ENCODE peak calls at places on chromosomes 12 and 14, in four cellular contexts. O, C, T and Z are unnamed samples.

GRCh38 chr12:132333766-132334165 is 4.4 kb upstream of the GALNT9 start:
- DNase-seq in C (no peak), T (no peak), O (no peak), Z (no peak)

GRCh38 chr12:112711507-112711906 is 80.0 kb upstream of the RPH3A start:
- DNase-seq in T (no peak), O (no peak), C (no peak), Z (no peak)

GRCh38 chr14:101960225-101960624 is 4.1 kb upstream of the DYNC1H1 start:
- DNase-seq in C (peak; percentile 59), T (peak; percentile 60), O (no peak), Z (peak; percentile 63)

GRCh38 chr14:64654072-64654899 is 49.9 kb upstream of the PLEKHG3 start:
- DNase-seq in C (no peak), T (no peak), O (peak; percentile 96), Z (no peak)

GRCh38 chr14:21735200-21735599 is 61.6 kb upstream of the OR4E1 start:
- DNase-seq in T (no peak), O (no peak), C (no peak), Z (no peak)

GRCh38 chr12:47687636-47688035 is 18.2 kb downstream of the RPAP3 start:
- DNase-seq in C (no peak), T (no peak), O (no peak), Z (no peak)

GRCh38 chr14:51929156-51929555 is 60.2 kb upstream of the RTRAF start:
- DNase-seq in O (peak; percentile 76), C (no peak), T (no peak), Z (peak; percentile 6)

GRCh38 chr12:106149096-106149784 is 10.5 kb upstream of the NUAK1 start:
- DNase-seq in O (peak; percentile 18), T (no peak), C (peak; percentile 58), Z (peak; percentile 67)

GRCh38 chr14:52949711-52950409 is 990 bp downstream of the FERMT2 start:
- DNase-seq in C (no peak), O (peak; percentile 46), T (no peak), Z (no peak)

GRCh38 chr12:82874935-82875334 is 188.2 kb downstream of the TMTC2 start:
- DNase-seq in O (peak; percentile 67), C (no peak), T (no peak), Z (no peak)

GRCh38 chr14:24274101-24274543 is 2.7 kb upstream of the RABGGTA start:
- DNase-seq in T (no peak), O (peak; percentile 31), C (no peak), Z (peak; percentile 23)

GRCh38 chr14:74610866-74611671 is 968 bp downstream of the LTBP2 start:
- DNase-seq in C (peak; percentile 59), O (peak; percentile 48), T (peak; percentile 76), Z (peak; percentile 36)

GRCh38 chr12:50618864-50619609 is 114.3 kb downstream of the DIP2B start:
- DNase-seq in O (peak; percentile 57), C (no peak), T (no peak), Z (peak; percentile 96)

GRCh38 chr14:95948608-95949007 is 72.0 kb downstream of the TUNAR start:
- DNase-seq in O (no peak), T (no peak), C (peak; percentile 90), Z (peak; percentile 99)

GRCh38 chr12:26011099-26011498 is 52.6 kb downstream of the RASSF8 start:
- DNase-seq in C (no peak), T (no peak), O (peak; percentile 92), Z (no peak)

GRCh38 chr12:124479680-124480468 is 87.5 kb downstream of the NCOR2 start:
- DNase-seq in T (no peak), O (no peak), C (no peak), Z (no peak)

GRCh38 chr12:76664731-76665130 is 99.2 kb upstream of the ZDHHC17 start:
- DNase-seq in C (no peak), T (no peak), O (no peak), Z (no peak)

GRCh38 chr14:51604078-51604477 is 47.6 kb upstream of the FRMD6 start:
- DNase-seq in O (peak; percentile 89), T (no peak), C (no peak), Z (no peak)

GRCh38 chr12:90188857-90189256 is 480.2 kb upstream of the ATP2B1 start:
- DNase-seq in O (no peak), C (no peak), T (no peak), Z (no peak)

GRCh38 chr12:124082676-124083075 is 109.7 kb downstream of the ZNF664 start:
- DNase-seq in O (no peak), T (no peak), C (no peak), Z (no peak)

GRCh38 chr14:52513249-52513648 is 39.1 kb downstream of the TXNDC16 start:
- DNase-seq in T (no peak), C (no peak), O (no peak), Z (no peak)

GRCh38 chr14:50605776-50606175 is 45.8 kb downstream of the ATL1 start:
- DNase-seq in T (no peak), C (no peak), O (peak; percentile 39), Z (no peak)

GRCh38 chr12:63003223-63003819 is 68.4 kb upstream of the PPM1H start:
- DNase-seq in C (no peak), T (no peak), O (no peak), Z (no peak)
- H3K56ac ChIP-seq in C (no peak overlapping the region), T (no peak overlapping the region), O (no peak overlapping the region), Z (no peak overlapping the region)

GRCh38 chr12:121937654-121938053 is 19.3 kb downstream of the CFAP251 start:
- DNase-seq in O (no peak), T (no peak), C (no peak), Z (no peak)

GRCh38 chr12:121932914-121933521 is 14.6 kb downstream of the CFAP251 start:
- DNase-seq in T (no peak), C (no peak), O (no peak), Z (peak; percentile 76)

GRCh38 chr12:121933522-121934317 is 15.3 kb downstream of the CFAP251 start:
- DNase-seq in T (no peak), O (peak; percentile 42), C (peak; percentile 87), Z (peak; percentile 93)

GRCh38 chr12:121932176-121932536 is 13.8 kb downstream of the CFAP251 start:
- DNase-seq in C (no peak), T (no peak), O (no peak), Z (no peak)

GRCh38 chr12:121934318-121934682 is 15.9 kb downstream of the CFAP251 start:
- DNase-seq in C (no peak), T (no peak), O (peak; percentile 15), Z (no peak)
- H3K4ac ChIP-seq in C (no peak overlapping the region), T (no peak overlapping the region), O (no peak overlapping the region), Z (peak overlapping the region; percentile 17)

DNA sequence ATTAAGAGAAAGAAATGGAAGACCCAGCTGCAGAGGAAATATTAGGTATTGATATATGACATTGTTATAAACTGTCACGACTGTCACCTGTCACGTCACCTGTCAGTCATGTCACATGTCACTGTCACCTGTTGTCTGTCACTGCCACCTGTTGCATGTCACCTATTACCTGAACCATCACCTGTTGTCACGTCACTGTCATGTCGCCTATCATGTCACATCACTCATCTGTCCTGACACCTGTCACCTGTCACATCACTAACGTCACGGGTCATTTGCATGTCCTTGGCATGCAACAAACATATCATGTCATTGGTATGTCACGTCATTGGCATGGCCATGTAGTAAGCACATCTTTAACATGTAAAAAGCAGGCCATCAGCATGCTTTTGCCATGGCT is 26.6 kb upstream of the TESC start:
- DNase-seq in C (no peak), T (no peak), O (no peak), Z (no peak)
- H3K4me1 ChIP-seq in C (no peaks in the 10 kb centered on the region), T (no peaks in the 10 kb centered on the region), O (peaks cover 2% of the 10 kb centered on the region), Z (no peaks in the 10 kb centered on the region)

GRCh38 chr12:120037851-120038250 is 48.8 kb downstream of the BICDL1 start:
- DNase-seq in O (no peak), C (no peak), T (no peak), Z (no peak)

GRCh38 chr12:120047072-120047471 is 58.0 kb downstream of the BICDL1 start:
- DNase-seq in T (no peak), O (no peak), C (no peak), Z (no peak)

GRCh38 chr12:120043421-120043820 is 54.4 kb downstream of the BICDL1 start:
- DNase-seq in O (no peak), C (no peak), T (no peak), Z (no peak)

GRCh38 chr12:120039711-120040110 is 50.7 kb downstream of the BICDL1 start:
- DNase-seq in C (no peak), O (no peak), T (no peak), Z (peak; percentile 18)

DNA sequence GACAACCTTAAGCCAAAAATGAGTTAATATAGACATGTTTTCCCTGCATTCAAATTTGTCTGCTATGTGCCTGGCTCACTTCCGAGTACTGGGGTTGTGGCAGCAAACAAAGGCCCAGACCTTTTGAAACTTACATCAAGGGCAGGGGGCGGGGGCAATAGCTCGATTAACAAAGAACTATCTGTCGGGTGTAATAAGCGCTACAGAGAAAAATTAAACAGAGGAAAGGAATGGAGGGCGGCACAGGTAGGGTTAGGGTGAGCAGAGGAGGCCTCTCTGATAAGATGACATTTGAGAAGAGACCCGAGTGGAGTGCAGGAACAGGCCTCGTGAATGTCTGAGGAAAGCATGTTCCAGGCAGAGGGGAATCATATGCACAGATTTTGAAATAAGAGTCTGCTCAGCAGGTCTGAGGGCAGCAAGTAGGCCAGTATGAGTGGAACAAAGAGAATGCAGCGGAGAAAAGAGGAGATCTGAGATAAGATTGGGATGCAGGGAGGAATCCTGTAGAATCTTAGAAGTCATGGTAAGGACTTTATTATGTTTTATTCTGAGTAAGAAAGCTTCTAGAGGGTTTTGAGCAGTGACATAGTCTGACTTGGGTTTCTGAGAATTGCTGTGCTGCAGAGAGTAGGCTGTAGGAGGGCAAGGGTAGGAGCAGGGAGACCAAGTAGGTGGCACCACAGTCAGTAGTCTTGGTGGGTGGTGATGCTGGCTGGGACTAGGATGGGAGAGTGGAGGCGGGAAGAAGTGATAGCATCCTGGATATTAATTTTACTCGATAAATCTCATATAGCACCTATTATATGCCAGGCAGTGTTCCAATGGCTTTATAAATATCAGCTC is 52.6 kb downstream of the BICDL1 start:
- DNase-seq in O (no peak), C (no peak), T (no peak), Z (peak; percentile 14)
- H3K56ac ChIP-seq in O (no peak overlapping the region), C (no peak overlapping the region), T (no peak overlapping the region), Z (no peak overlapping the region)

GRCh38 chr14:68655021-68655811 is 137.7 kb downstream of the ZFP36L1 start:
- DNase-seq in O (peak; percentile 56), C (no peak), T (peak; percentile 35), Z (no peak)
- H3K4ac ChIP-seq in O (peak overlapping the region; percentile 82), C (no peak overlapping the region), T (no peak overlapping the region), Z (no peak overlapping the region)